ENCODE peak calls at places on chromosome 17, in eight cellular contexts. U, G, T, Z, M, A, I and B are unnamed samples.

GRCh38 chr17:80112471-80113032 is 11.2 kb downstream of the GAA start:
- DNase-seq in U (no peak), G (no peak), T (no peak), Z (no peak), M (no peak), A (peak), I (no peak), B (no peak)

GRCh38 chr17:549197-550040 is 165.2 kb downstream of the VPS53 start:
- DNase-seq in U (peak), G (no peak), T (no peak), Z (peak), M (peak), A (no peak), I (no peak), B (peak)

GRCh38 chr17:41695954-41696720 is 7.5 kb downstream of the EIF1 start:
- DNase-seq in U (peak), G (peak), T (no peak), Z (no peak), M (peak), A (peak), I (peak), B (peak)

GRCh38 chr17:29614345-29615047 is 8.2 kb downstream of the CORO6 start:
- DNase-seq in U (no peak), G (no peak), T (no peak), Z (no peak), M (no peak), A (peak), I (peak), B (no peak)

GRCh38 chr17:65696739-65697394 is 135.4 kb upstream of the AXIN2 start:
- DNase-seq in U (peak), G (peak), T (no peak), Z (peak), M (peak), A (no peak), I (no peak), B (peak)

GRCh38 chr17:8619294-8619693 is 11.2 kb downstream of the MYH10 start:
- DNase-seq in U (no peak), G (no peak), T (no peak), Z (no peak), M (no peak), A (no peak), I (no peak), B (no peak)

GRCh38 chr17:72119963-72120877 is 600 bp upstream of the SOX9 start:
- DNase-seq in U (peak), G (peak), T (peak), Z (no peak), M (peak), A (no peak), I (peak), B (peak)

GRCh38 chr17:47873200-47874090 is 22.5 kb upstream of the SP6 start:
- DNase-seq in U (no peak), G (no peak), T (no peak), Z (no peak), M (no peak), A (peak), I (peak), B (no peak)

GRCh38 chr17:70319516-70319915 is 150.2 kb downstream of the KCNJ2 start:
- DNase-seq in U (no peak), G (no peak), T (no peak), Z (no peak), M (no peak), A (no peak), I (no peak), B (no peak)

GRCh38 chr17:74547736-74548135 is 1.8 kb upstream of the CD300C start:
- DNase-seq in U (no peak), G (no peak), T (no peak), Z (no peak), M (no peak), A (no peak), I (no peak), B (no peak)

DNA sequence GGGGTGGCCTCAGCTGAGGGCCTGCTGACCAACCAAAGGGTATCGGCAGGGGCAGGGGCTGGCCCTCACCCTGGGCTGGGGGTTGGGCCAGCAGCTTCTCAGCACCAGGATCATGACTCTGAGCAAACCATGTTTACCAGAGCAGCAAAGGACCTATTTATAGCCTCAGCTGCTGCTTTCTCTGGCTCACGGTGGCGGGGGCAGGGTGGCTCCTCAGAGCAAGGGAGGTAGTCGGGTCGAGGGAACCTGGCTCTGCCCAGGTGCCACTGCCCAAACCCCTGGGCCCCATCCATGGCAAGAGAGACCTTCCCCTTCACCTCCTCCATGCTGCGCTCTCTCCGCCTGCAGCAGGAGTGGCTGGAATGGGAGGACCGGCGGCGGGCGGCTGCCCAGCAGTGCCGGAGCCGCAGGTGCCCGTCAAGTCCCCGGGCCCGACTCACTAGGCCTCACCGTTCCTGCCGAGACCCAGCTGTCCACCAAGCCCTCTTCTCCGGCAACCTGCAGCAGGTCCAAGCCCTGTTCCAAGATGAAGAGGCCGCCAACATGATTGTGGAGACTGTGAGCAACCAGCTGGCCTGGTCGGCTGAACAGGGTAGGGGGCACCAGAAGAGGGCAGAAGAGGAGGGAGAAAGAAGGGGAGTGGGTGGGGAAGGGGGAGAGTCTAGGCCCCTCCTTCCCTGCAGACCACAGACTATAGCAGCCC is at the start of gene ASB16:
- DNase-seq in U (peak), G (no peak), T (no peak), Z (no peak), M (no peak), A (no peak), I (peak), B (peak)
- H3K4me3 ChIP-seq in U (no peak), G (no peak), T (no peak), Z (no peak), M (no peak), A (no peak), I (peak), B (no peak)

GRCh38 chr17:62126292-62126691 is 61.2 kb upstream of the MED13 start:
- DNase-seq in U (no peak), G (no peak), T (no peak), Z (no peak), M (no peak), A (no peak), I (no peak), B (no peak)
- TF ChIP-seq CTCF in U (no peak), G (no peak), T (no peak), Z (no peak), M (no peak), A (no peak), I (no peak), B (no peak)

GRCh38 chr17:13016881-13017622 is 775 bp downstream of the ELAC2 start:
- DNase-seq in U (peak), G (peak), T (no peak), Z (no peak), M (peak), A (no peak), I (no peak), B (no peak)

GRCh38 chr17:13014801-13015200 is 3.0 kb downstream of the ELAC2 start:
- DNase-seq in U (no peak), G (no peak), T (no peak), Z (no peak), M (no peak), A (no peak), I (no peak), B (no peak)

GRCh38 chr17:13017623-13018462 is at the start of gene ELAC2:
- DNase-seq in U (peak), G (peak), T (peak), Z (peak), M (peak), A (peak), I (peak), B (peak)
- H3K4me3 ChIP-seq in U (peak), G (peak), T (peak), Z (peak), M (peak), A (peak), I (peak), B (peak)

GRCh38 chr17:40615295-40615988 is 32.2 kb downstream of the SMARCE1 start:
- DNase-seq in U (peak), G (peak), T (no peak), Z (no peak), M (peak), A (no peak), I (peak), B (peak)
- TF ChIP-seq CTCF in U (peak), G (peak), T (no peak), Z (peak), M (peak), A (peak), I (peak), B (peak)

DNA sequence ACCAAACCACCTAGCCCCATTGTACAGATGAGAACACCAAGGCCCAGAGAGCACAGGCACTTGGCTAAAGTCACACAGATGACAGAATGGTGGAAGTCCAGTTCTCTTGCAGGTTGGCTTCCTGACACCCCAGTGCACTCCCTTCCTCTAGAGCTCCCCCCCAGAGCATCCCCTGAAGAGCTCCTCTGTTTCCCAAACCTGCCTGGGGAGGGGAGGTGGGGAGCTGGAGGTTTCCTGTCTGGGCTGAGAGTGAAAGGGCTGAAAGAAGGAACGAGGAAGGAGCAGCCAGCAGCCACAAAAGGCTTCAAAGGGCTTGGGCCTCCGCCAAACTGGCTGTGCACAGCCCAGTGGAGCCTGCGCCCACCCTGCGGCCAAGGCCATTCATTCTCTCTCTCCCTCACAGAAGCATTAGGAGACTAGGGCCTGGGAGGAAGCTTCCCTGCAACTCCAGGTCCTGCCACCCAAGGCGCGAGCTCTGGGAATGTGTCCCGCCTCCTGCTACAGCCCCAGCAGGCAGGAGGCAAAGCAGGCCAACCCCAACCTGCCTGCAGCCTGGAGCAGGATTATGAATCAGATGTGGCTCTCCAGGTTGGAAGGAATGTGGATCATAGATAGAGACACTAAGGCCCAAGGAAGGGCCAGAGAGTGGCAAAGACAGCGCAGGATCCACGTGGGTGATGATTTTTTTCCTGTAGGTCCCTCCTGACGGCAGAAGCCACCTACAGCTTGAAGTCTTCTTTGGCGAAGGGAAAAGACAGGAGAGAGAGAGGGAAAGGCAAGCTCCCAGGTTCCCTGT is 913 bp downstream of the SLC13A5 start:
- DNase-seq in U (no peak), G (peak), T (peak), Z (no peak), M (peak), A (no peak), I (peak), B (peak)
- H3K4me3 ChIP-seq in U (no peak), G (no peak), T (peak), Z (no peak), M (no peak), A (peak), I (peak), B (no peak)

GRCh38 chr17:2400474-2400866 is 390 bp downstream of the MNT start:
- DNase-seq in U (no peak), G (peak), T (no peak), Z (no peak), M (peak), A (peak), I (peak), B (peak)
- TF ChIP-seq CTCF in U (no peak), G (no peak), T (no peak), Z (no peak), M (no peak), A (no peak), I (no peak), B (no peak)

GRCh38 chr17:7213895-7214299 is 5.7 kb downstream of the DLG4 start:
- DNase-seq in U (peak), G (peak), T (no peak), Z (peak), M (peak), A (no peak), I (peak), B (peak)
- H3K4me3 ChIP-seq in U (peak), G (peak), T (peak), Z (peak), M (peak), A (peak), I (peak), B (peak)